ENCODE peak calls at places on chromosomes 2 and 18, in nine cellular contexts. One of them, this sample, is unnamed.
A peak's percentile ranks its signal among the peaks of the same experiment; 100 is the strongest.

GRCh38 chr18:12296087-12296403 is 12.0 kb upstream of the TUBB6 start:
- DNase-seq in IMR-90: peak; percentile 33
- DNase-seq in Peyer's patch: no peak
- DNase-seq in NB4: peak; percentile 62
- DNase-seq in body of pancreas: no peak
- DNase-seq in ovary: no peak
- DNase-seq in transverse colon: no peak
- DNase-seq in breast epithelium: no peak
- DNase-seq in A549: no peak
- DNase-seq in this sample: no peak

GRCh38 chr2:45391866-45392265 is 219.2 kb downstream of the SRBD1 start:
- DNase-seq in IMR-90: peak; percentile 33
- DNase-seq in Peyer's patch: no peak
- DNase-seq in NB4: no peak
- DNase-seq in body of pancreas: no peak
- DNase-seq in ovary: no peak
- DNase-seq in transverse colon: no peak
- DNase-seq in breast epithelium: no peak
- DNase-seq in A549: no peak
- DNase-seq in this sample: no peak

GRCh38 chr2:161710131-161710915 is 86.1 kb downstream of the SLC4A10 start:
- DNase-seq in IMR-90: no peak
- DNase-seq in Peyer's patch: no peak
- DNase-seq in NB4: no peak
- DNase-seq in body of pancreas: no peak
- DNase-seq in ovary: no peak
- DNase-seq in transverse colon: no peak
- DNase-seq in breast epithelium: no peak
- DNase-seq in A549: no peak
- DNase-seq in this sample: no peak

GRCh38 chr2:232075080-232075479 is 113.6 kb downstream of the DIS3L2 start:
- DNase-seq in IMR-90: peak; percentile 73
- DNase-seq in Peyer's patch: no peak
- DNase-seq in NB4: peak; percentile 70
- DNase-seq in body of pancreas: no peak
- DNase-seq in ovary: no peak
- DNase-seq in transverse colon: no peak
- DNase-seq in breast epithelium: no peak
- DNase-seq in A549: no peak
- DNase-seq in this sample: no peak

GRCh38 chr2:234240917-234241316 is 190.4 kb downstream of the SPP2 start:
- DNase-seq in IMR-90: peak; percentile 90
- DNase-seq in Peyer's patch: no peak
- DNase-seq in NB4: no peak
- DNase-seq in body of pancreas: no peak
- DNase-seq in ovary: no peak
- DNase-seq in transverse colon: no peak
- DNase-seq in breast epithelium: no peak
- DNase-seq in A549: no peak
- DNase-seq in this sample: no peak

GRCh38 chr2:381919-382833 is 94.3 kb upstream of the ALKAL2 start:
- DNase-seq in IMR-90: no peak
- DNase-seq in Peyer's patch: no peak
- DNase-seq in NB4: no peak
- DNase-seq in body of pancreas: no peak
- DNase-seq in ovary: no peak
- DNase-seq in transverse colon: no peak
- DNase-seq in breast epithelium: no peak
- DNase-seq in A549: no peak
- DNase-seq in this sample: no peak

GRCh38 chr2:52117299-52117698 is 1085.4 kb upstream of the NRXN1 start:
- DNase-seq in IMR-90: peak; percentile 74
- DNase-seq in Peyer's patch: no peak
- DNase-seq in NB4: no peak
- DNase-seq in body of pancreas: no peak
- DNase-seq in ovary: no peak
- DNase-seq in transverse colon: no peak
- DNase-seq in breast epithelium: no peak
- DNase-seq in A549: no peak
- DNase-seq in this sample: no peak

GRCh38 chr2:225895126-225895525 is 495.6 kb downstream of the NYAP2 start:
- DNase-seq in IMR-90: peak; percentile 28
- DNase-seq in Peyer's patch: no peak
- DNase-seq in NB4: no peak
- DNase-seq in body of pancreas: no peak
- DNase-seq in ovary: no peak
- DNase-seq in transverse colon: no peak
- DNase-seq in breast epithelium: no peak
- DNase-seq in A549: no peak
- DNase-seq in this sample: no peak

GRCh38 chr2:241458687-241459086 is 49.7 kb downstream of the STK25 start:
- DNase-seq in IMR-90: no peak
- DNase-seq in Peyer's patch: no peak
- DNase-seq in NB4: no peak
- DNase-seq in body of pancreas: no peak
- DNase-seq in ovary: no peak
- DNase-seq in transverse colon: no peak
- DNase-seq in breast epithelium: no peak
- DNase-seq in A549: no peak
- DNase-seq in this sample: no peak

GRCh38 chr2:148730085-148730484 is 85.5 kb downstream of the EPC2 start:
- DNase-seq in IMR-90: peak; percentile 8
- DNase-seq in Peyer's patch: no peak
- DNase-seq in NB4: peak; percentile 22
- DNase-seq in body of pancreas: no peak
- DNase-seq in ovary: no peak
- DNase-seq in transverse colon: no peak
- DNase-seq in breast epithelium: no peak
- DNase-seq in A549: no peak
- DNase-seq in this sample: no peak

GRCh38 chr2:12816379-12817306 is 99.9 kb downstream of the TRIB2 start:
- DNase-seq in IMR-90: peak; percentile 87
- DNase-seq in Peyer's patch: no peak
- DNase-seq in NB4: no peak
- DNase-seq in body of pancreas: no peak
- DNase-seq in ovary: no peak
- DNase-seq in transverse colon: no peak
- DNase-seq in breast epithelium: no peak
- DNase-seq in A549: no peak
- DNase-seq in this sample: no peak

GRCh38 chr2:26054598-26055348 is 20.9 kb downstream of the RAB10 start:
- DNase-seq in IMR-90: peak; percentile 60
- DNase-seq in Peyer's patch: no peak
- DNase-seq in NB4: no peak
- DNase-seq in body of pancreas: no peak
- DNase-seq in ovary: no peak
- DNase-seq in transverse colon: no peak
- DNase-seq in breast epithelium: no peak
- DNase-seq in A549: no peak
- DNase-seq in this sample: no peak

GRCh38 chr2:53767405-53768232 is at the start of gene CHAC2:
- DNase-seq in IMR-90: peak; percentile 78
- DNase-seq in Peyer's patch: peak; percentile 90
- DNase-seq in NB4: peak; percentile 92
- DNase-seq in body of pancreas: peak; percentile 83
- DNase-seq in ovary: peak; percentile 74
- DNase-seq in transverse colon: peak; percentile 90
- DNase-seq in breast epithelium: peak; percentile 61
- DNase-seq in A549: peak; percentile 83
- DNase-seq in this sample: peak; percentile 73

GRCh38 chr2:141492816-141493215 is 638.0 kb downstream of the LRP1B start:
- DNase-seq in IMR-90: no peak
- DNase-seq in Peyer's patch: no peak
- DNase-seq in NB4: no peak
- DNase-seq in body of pancreas: no peak
- DNase-seq in ovary: no peak
- DNase-seq in transverse colon: no peak
- DNase-seq in breast epithelium: no peak
- DNase-seq in A549: no peak
- DNase-seq in this sample: no peak

GRCh38 chr2:164456599-164456998 is 164.7 kb downstream of the GRB14 start:
- DNase-seq in IMR-90: no peak
- DNase-seq in Peyer's patch: no peak
- DNase-seq in NB4: no peak
- DNase-seq in body of pancreas: no peak
- DNase-seq in ovary: no peak
- DNase-seq in transverse colon: no peak
- DNase-seq in breast epithelium: no peak
- DNase-seq in A549: no peak
- DNase-seq in this sample: no peak

GRCh38 chr18:45667056-45667455 is 51.8 kb downstream of the SLC14A2 start:
- DNase-seq in IMR-90: no peak
- DNase-seq in Peyer's patch: no peak
- DNase-seq in NB4: no peak
- DNase-seq in body of pancreas: no peak
- DNase-seq in ovary: no peak
- DNase-seq in transverse colon: no peak
- DNase-seq in breast epithelium: no peak
- DNase-seq in A549: no peak
- DNase-seq in this sample: no peak

GRCh38 chr2:159449504-159450124 is 163.1 kb upstream of the WDSUB1 start:
- DNase-seq in IMR-90: peak; percentile 7
- DNase-seq in Peyer's patch: no peak
- DNase-seq in NB4: no peak
- DNase-seq in body of pancreas: no peak
- DNase-seq in ovary: no peak
- DNase-seq in transverse colon: no peak
- DNase-seq in breast epithelium: no peak
- DNase-seq in A549: no peak
- DNase-seq in this sample: no peak

GRCh38 chr2:134140251-134140661 is 113.6 kb upstream of the MGAT5 start:
- DNase-seq in IMR-90: no peak
- DNase-seq in Peyer's patch: peak; percentile 71
- DNase-seq in NB4: no peak
- DNase-seq in body of pancreas: peak; percentile 63
- DNase-seq in ovary: no peak
- DNase-seq in transverse colon: peak; percentile 74
- DNase-seq in breast epithelium: no peak
- DNase-seq in A549: no peak
- DNase-seq in this sample: no peak

GRCh38 chr2:191950132-191950885 is 103.4 kb upstream of the CAVIN2 start:
- DNase-seq in IMR-90: peak; percentile 73
- DNase-seq in Peyer's patch: no peak
- DNase-seq in NB4: peak; percentile 25
- DNase-seq in body of pancreas: no peak
- DNase-seq in ovary: no peak
- DNase-seq in transverse colon: no peak
- DNase-seq in breast epithelium: no peak
- DNase-seq in A549: peak; percentile 4
- DNase-seq in this sample: no peak

DNA sequence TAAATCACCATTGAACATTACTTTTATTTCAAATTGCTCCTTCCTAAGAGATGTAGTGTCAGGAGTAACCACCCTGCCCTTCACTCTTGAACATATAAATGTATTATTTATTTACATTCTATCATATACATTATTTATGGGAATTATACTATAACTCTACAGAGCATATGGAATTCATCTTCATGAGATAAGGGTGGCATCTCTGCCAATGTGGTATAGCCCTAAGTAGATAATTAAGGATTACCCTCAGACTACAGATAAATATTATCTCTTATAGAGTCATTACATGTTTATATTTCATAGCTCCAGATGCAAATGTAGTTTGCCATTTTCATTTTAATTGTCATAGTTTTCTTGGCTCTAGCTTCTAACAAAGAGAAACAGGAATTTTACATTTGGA is 17.3 kb downstream of the MEIS1 start:
- DNase-seq in IMR-90: no peak
- DNase-seq in Peyer's patch: no peak
- DNase-seq in NB4: no peak
- DNase-seq in body of pancreas: no peak
- DNase-seq in ovary: no peak
- DNase-seq in transverse colon: no peak
- DNase-seq in breast epithelium: no peak
- DNase-seq in A549: no peak
- DNase-seq in this sample: no peak
- TF ChIP-seq CTCF in IMR-90: no peak
- TF ChIP-seq CTCF in Peyer's patch: no peak
- TF ChIP-seq CTCF in NB4: no peak
- TF ChIP-seq CTCF in body of pancreas: no peak
- TF ChIP-seq CTCF in ovary: no peak
- TF ChIP-seq CTCF in transverse colon: no peak
- TF ChIP-seq CTCF in breast epithelium: no peak
- TF ChIP-seq CTCF in A549: no peak
- TF ChIP-seq CTCF in this sample: no peak

DNA sequence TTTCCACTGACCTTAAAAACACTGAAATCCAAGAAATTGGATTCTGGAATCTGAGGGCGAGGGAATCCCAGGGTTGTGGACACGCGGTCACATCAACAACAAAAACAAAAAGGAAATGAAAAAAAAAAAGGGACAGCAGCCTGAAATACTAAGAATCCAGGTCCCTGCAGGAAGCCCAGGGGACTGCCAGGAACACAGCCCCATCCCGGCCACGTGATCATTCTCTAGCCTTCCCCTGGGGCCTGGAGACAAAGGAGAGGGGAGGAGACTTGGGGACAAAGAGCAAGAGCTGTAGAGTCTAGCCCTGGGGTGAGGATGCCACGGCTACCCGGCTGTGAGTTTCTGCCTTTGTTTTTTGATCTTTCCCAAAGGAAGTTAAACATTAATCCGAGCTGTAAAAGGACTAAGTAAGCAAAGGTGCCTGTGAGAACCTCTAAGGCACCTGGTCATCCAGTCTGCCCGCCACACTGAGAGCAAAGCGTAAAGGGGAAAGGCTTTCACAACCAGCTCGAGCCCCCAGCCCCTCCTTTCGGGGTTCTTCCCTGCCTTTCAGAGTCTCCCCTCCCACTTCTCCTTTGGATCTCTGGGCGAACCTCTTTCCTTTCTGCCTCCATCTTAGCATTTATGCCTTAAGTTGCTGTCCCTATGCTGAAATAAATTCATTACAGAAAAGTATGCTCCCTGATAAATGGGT is 57.9 kb upstream of the MSH2 start:
- DNase-seq in IMR-90: peak; percentile 44
- DNase-seq in Peyer's patch: peak; percentile 88
- DNase-seq in NB4: no peak
- DNase-seq in body of pancreas: peak; percentile 77
- DNase-seq in ovary: peak; percentile 52
- DNase-seq in transverse colon: peak; percentile 91
- DNase-seq in breast epithelium: peak; percentile 86
- DNase-seq in A549: peak; percentile 99
- DNase-seq in this sample: peak; percentile 7
- TF ChIP-seq POLR2A in IMR-90: no peak
- TF ChIP-seq POLR2A in Peyer's patch: peak; percentile 92
- TF ChIP-seq POLR2A in NB4: no peak
- TF ChIP-seq POLR2A in body of pancreas: peak; percentile 66
- TF ChIP-seq POLR2A in ovary: no peak
- TF ChIP-seq POLR2A in transverse colon: peak; percentile 81
- TF ChIP-seq POLR2A in breast epithelium: peak; percentile 7
- TF ChIP-seq POLR2A in A549: peak; percentile 37
- TF ChIP-seq POLR2A in this sample: no peak

GRCh38 chr18:56702946-56703345 is 51.8 kb downstream of the WDR7 start:
- DNase-seq in IMR-90: peak; percentile 50
- DNase-seq in Peyer's patch: no peak
- DNase-seq in NB4: peak; percentile 44
- DNase-seq in body of pancreas: peak; percentile 20
- DNase-seq in ovary: no peak
- DNase-seq in transverse colon: no peak
- DNase-seq in breast epithelium: no peak
- DNase-seq in A549: peak; percentile 3
- DNase-seq in this sample: no peak
- TF ChIP-seq CTCF in IMR-90: peak; percentile 59
- TF ChIP-seq CTCF in Peyer's patch: no peak
- TF ChIP-seq CTCF in NB4: peak; percentile 45
- TF ChIP-seq CTCF in body of pancreas: peak; percentile 50
- TF ChIP-seq CTCF in ovary: no peak
- TF ChIP-seq CTCF in transverse colon: peak; percentile 27
- TF ChIP-seq CTCF in breast epithelium: peak; percentile 30
- TF ChIP-seq CTCF in A549: peak; percentile 55
- TF ChIP-seq CTCF in this sample: peak; percentile 25

GRCh38 chr18:23231340-23232021 is 96.2 kb downstream of the CABLES1 start:
- DNase-seq in IMR-90: peak; percentile 92
- DNase-seq in Peyer's patch: no peak
- DNase-seq in NB4: peak; percentile 98
- DNase-seq in body of pancreas: peak; percentile 21
- DNase-seq in ovary: no peak
- DNase-seq in transverse colon: peak; percentile 62
- DNase-seq in breast epithelium: peak; percentile 79
- DNase-seq in A549: no peak
- DNase-seq in this sample: peak; percentile 72
- TF ChIP-seq POLR2A in IMR-90: no peak
- TF ChIP-seq POLR2A in Peyer's patch: no peak
- TF ChIP-seq POLR2A in NB4: no peak
- TF ChIP-seq POLR2A in body of pancreas: no peak
- TF ChIP-seq POLR2A in ovary: no peak
- TF ChIP-seq POLR2A in transverse colon: no peak
- TF ChIP-seq POLR2A in breast epithelium: no peak
- TF ChIP-seq POLR2A in A549: no peak
- TF ChIP-seq POLR2A in this sample: peak; percentile 26

This sample was measured in gastrocnemius medialis.